ENCODE peak calls at places on chromosomes 12 and 14, in six cellular contexts. One of them, this sample, is unnamed.

GRCh38 chr12:69475237-69475984 is 5.2 kb downstream of the FRS2 start:
- DNase-seq in cardiac fibroblast: peak; percentile 82
- DNase-seq in KBM-7: no peak
- DNase-seq in psoas muscle: no peak
- DNase-seq in tibial artery: no peak
- DNase-seq in DMS153: no peak
- DNase-seq in this sample: no peak

GRCh38 chr12:81835783-81836182 is 76.6 kb upstream of the PPFIA2 start:
- DNase-seq in cardiac fibroblast: no peak
- DNase-seq in KBM-7: no peak
- DNase-seq in psoas muscle: no peak
- DNase-seq in tibial artery: no peak
- DNase-seq in DMS153: no peak
- DNase-seq in this sample: no peak

GRCh38 chr12:21940972-21941521 is at the start of gene ABCC9:
- DNase-seq in cardiac fibroblast: peak; percentile 25
- DNase-seq in KBM-7: no peak
- DNase-seq in psoas muscle: peak; percentile 72
- DNase-seq in tibial artery: peak; percentile 60
- DNase-seq in DMS153: no peak
- DNase-seq in this sample: peak; percentile 68

GRCh38 chr12:132049876-132050275 is 94.2 kb downstream of the DDX51 start:
- DNase-seq in cardiac fibroblast: no peak
- DNase-seq in KBM-7: no peak
- DNase-seq in psoas muscle: no peak
- DNase-seq in tibial artery: no peak
- DNase-seq in DMS153: no peak
- DNase-seq in this sample: no peak

GRCh38 chr14:95527392-95528002 is 7.4 kb upstream of the GLRX5 start:
- DNase-seq in cardiac fibroblast: peak; percentile 87
- DNase-seq in KBM-7: peak; percentile 71
- DNase-seq in psoas muscle: no peak
- DNase-seq in tibial artery: peak; percentile 85
- DNase-seq in DMS153: no peak
- DNase-seq in this sample: peak; percentile 58

GRCh38 chr14:61244051-61244450 is 37.1 kb downstream of the TMEM30B start:
- DNase-seq in cardiac fibroblast: no peak
- DNase-seq in KBM-7: no peak
- DNase-seq in psoas muscle: no peak
- DNase-seq in tibial artery: no peak
- DNase-seq in DMS153: no peak
- DNase-seq in this sample: no peak

GRCh38 chr14:27608377-27608776 is 1010.5 kb upstream of the NOVA1 start:
- DNase-seq in cardiac fibroblast: no peak
- DNase-seq in KBM-7: peak; percentile 1
- DNase-seq in psoas muscle: no peak
- DNase-seq in tibial artery: no peak
- DNase-seq in DMS153: no peak
- DNase-seq in this sample: no peak

GRCh38 chr14:60721331-60722162 is 2.6 kb downstream of the SIX4 start:
- DNase-seq in cardiac fibroblast: peak; percentile 37
- DNase-seq in KBM-7: peak; percentile 48
- DNase-seq in psoas muscle: peak; percentile 67
- DNase-seq in tibial artery: peak; percentile 30
- DNase-seq in DMS153: peak; percentile 19
- DNase-seq in this sample: peak; percentile 61

GRCh38 chr14:20613094-20614037 is 22.2 kb upstream of the RNASE12 start:
- DNase-seq in cardiac fibroblast: peak; percentile 98
- DNase-seq in KBM-7: peak; percentile 98
- DNase-seq in psoas muscle: peak; percentile 78
- DNase-seq in tibial artery: peak; percentile 82
- DNase-seq in DMS153: peak; percentile 94
- DNase-seq in this sample: peak; percentile 79

GRCh38 chr12:10069099-10069498 is 29.7 kb downstream of the CLEC1A start:
- DNase-seq in cardiac fibroblast: no peak
- DNase-seq in KBM-7: peak; percentile 81
- DNase-seq in psoas muscle: no peak
- DNase-seq in tibial artery: no peak
- DNase-seq in DMS153: no peak
- DNase-seq in this sample: no peak